ENCODE peak calls at places on chromosomes 5 and 9, in four cellular contexts. Z, G, V and T are unnamed samples.

GRCh38 chr5:149838881-149839739 is 105.5 kb downstream of the PDE6A start:
- DNase-seq in G (no peak), V (no peak), Z (no peak), T (no peak)

GRCh38 chr5:102528600-102528999 is 29.8 kb upstream of the SLCO6A1 start:
- DNase-seq in G (no peak), Z (no peak), V (no peak), T (no peak)

GRCh38 chr5:124663101-124663506 is 83.3 kb downstream of the ZNF608 start:
- DNase-seq in G (no peak), Z (no peak), V (no peak), T (no peak)

GRCh38 chr5:168765220-168766037 is 186.3 kb upstream of the PANK3 start:
- DNase-seq in G (no peak), V (no peak), Z (no peak), T (no peak)

GRCh38 chr5:129511291-129511690 is 51.2 kb downstream of the ADAMTS19 start:
- DNase-seq in Z (no peak), G (no peak), V (no peak), T (no peak)

GRCh38 chr9:34072868-34073590 is 24.3 kb upstream of the UBAP2 start:
- DNase-seq in Z (no peak), V (no peak), G (peak; percentile 61), T (no peak)

GRCh38 chr5:91127682-91128081 is 255.4 kb downstream of the ARRDC3 start:
- DNase-seq in V (no peak), Z (no peak), G (no peak), T (no peak)

GRCh38 chr5:96244696-96245095 is 188.4 kb downstream of the PCSK1 start:
- DNase-seq in Z (no peak), G (no peak), V (no peak), T (no peak)

GRCh38 chr5:94276056-94276455 is 342.3 kb downstream of the KIAA0825 start:
- DNase-seq in V (no peak), G (no peak), Z (no peak), T (no peak)

GRCh38 chr5:54087436-54087835 is 222.9 kb downstream of the ARL15 start:
- DNase-seq in V (no peak), G (no peak), Z (no peak), T (no peak)

GRCh38 chr9:136533775-136534157 is 12.1 kb downstream of the NOTCH1 start:
- DNase-seq in G (no peak), Z (peak; percentile 74), V (no peak), T (peak; percentile 57)

GRCh38 chr9:92680166-92681119 is 10.5 kb upstream of the IPPK start:
- DNase-seq in G (no peak), V (no peak), Z (no peak), T (no peak)

GRCh38 chr5:33936004-33936380 is 194 bp upstream of the RXFP3 start:
- DNase-seq in V (peak; percentile 54), Z (peak; percentile 0), G (peak; percentile 72), T (no peak)

GRCh38 chr9:94867281-94867841 is 140.9 kb downstream of the AOPEP start:
- DNase-seq in G (no peak), Z (no peak), V (no peak), T (no peak)

GRCh38 chr5:154325566-154325965 is 120.2 kb upstream of the SAP30L start:
- DNase-seq in Z (no peak), V (no peak), G (no peak), T (no peak)

GRCh38 chr9:137368431-137369110 is 54.4 kb downstream of the EXD3 start:
- DNase-seq in G (peak; percentile 30), V (no peak), Z (no peak), T (no peak)

GRCh38 chr9:130866474-130866965 is 30.1 kb downstream of the QRFP start:
- DNase-seq in V (peak; percentile 71), Z (peak; percentile 27), G (no peak), T (peak; percentile 66)

GRCh38 chr9:95504053-95504963 is 12.5 kb downstream of the PTCH1 start:
- DNase-seq in V (no peak), Z (no peak), G (no peak), T (no peak)

GRCh38 chr5:93572773-93573626 is 8.0 kb downstream of the NR2F1-AS1 start:
- DNase-seq in V (no peak), G (peak; percentile 51), Z (no peak), T (no peak)

GRCh38 chr5:87121315-87122170 is 146.1 kb upstream of the RASA1 start:
- DNase-seq in V (no peak), Z (peak; percentile 10), G (peak; percentile 68), T (no peak)

GRCh38 chr5:170069512-170069911 is 36.2 kb upstream of the FOXI1 start:
- DNase-seq in Z (no peak), V (no peak), G (no peak), T (no peak)